ENCODE peak calls at places on chromosomes 6 and 20, in eight cellular contexts. L is stimulated activated naive CD8-positive, alpha-beta T cell treated with anti-CD3 and anti-CD28 coated beads, Interleukin-15, Interleukin-2, amounts not matched to agents 100 U/mL and 50 U/mL, for 24 hours; B is stomach; J is EH; V is GM12865; P is SHP77; N is GM13977; C is keratinocyte. Z is an unnamed sample.

GRCh38 chr6:101613556-101613955 is 220.0 kb downstream of the GRIK2 start:
- DNase-seq in L (no peak), B (no peak), J (no peak), V (no peak), P (no peak), N (no peak), C (no peak), Z (no peak)

GRCh38 chr6:163773646-163774045 is 359.1 kb downstream of the QKI start:
- DNase-seq in L (no peak), B (no peak), J (no peak), V (no peak), P (peak), N (no peak), C (no peak), Z (no peak)

GRCh38 chr6:96803106-96803481 is 34.2 kb downstream of the GPR63 start:
- DNase-seq in L (no peak), B (no peak), J (no peak), V (no peak), P (no peak), N (no peak), C (no peak), Z (no peak)

GRCh38 chr20:46119547-46119946 is 1.4 kb downstream of the CD40 start:
- DNase-seq in L (no peak), B (peak), J (no peak), V (no peak), P (no peak), N (no peak), C (no peak), Z (no peak)

GRCh38 chr6:138692978-138693909 is 80.3 kb upstream of the CCDC28A start:
- DNase-seq in L (peak), B (peak), J (peak), V (peak), P (peak), N (peak), C (no peak), Z (peak)

GRCh38 chr20:34531608-34532265 is 15.5 kb downstream of the DYNLRB1 start:
- DNase-seq in L (no peak), B (no peak), J (no peak), V (no peak), P (no peak), N (no peak), C (no peak), Z (no peak)

GRCh38 chr6:35449287-35449881 is 2.8 kb upstream of the FANCE start:
- DNase-seq in L (peak), B (peak), J (peak), V (peak), P (peak), N (peak), C (no peak), Z (peak)

GRCh38 chr6:133701633-133702331 is 187.1 kb upstream of the TCF21 start:
- DNase-seq in L (no peak), B (no peak), J (peak), V (peak), P (no peak), N (no peak), C (no peak), Z (no peak)

GRCh38 chr6:3500262-3501001 is 43.6 kb upstream of the SLC22A23 start:
- DNase-seq in L (no peak), B (no peak), J (peak), V (no peak), P (no peak), N (no peak), C (peak), Z (peak)

GRCh38 chr20:37308098-37309050 is 18.9 kb downstream of the MANBAL start:
- DNase-seq in L (no peak), B (no peak), J (no peak), V (peak), P (no peak), N (peak), C (no peak), Z (no peak)

GRCh38 chr6:138278326-138278725 is 60.0 kb upstream of the PBOV1 start:
- DNase-seq in L (no peak), B (no peak), J (peak), V (peak), P (peak), N (no peak), C (peak), Z (peak)

GRCh38 chr6:42451595-42452170 is at the start of gene TRERF1:
- DNase-seq in L (peak), B (peak), J (peak), V (peak), P (peak), N (no peak), C (no peak), Z (peak)

GRCh38 chr6:147643341-147644200 is 135.1 kb downstream of the SAMD5 start:
- DNase-seq in L (no peak), B (no peak), J (peak), V (no peak), P (no peak), N (no peak), C (no peak), Z (no peak)

GRCh38 chr6:113595921-113596376 is 261.2 kb upstream of the MARCKS start:
- DNase-seq in L (no peak), B (no peak), J (peak), V (no peak), P (no peak), N (no peak), C (no peak), Z (peak)